ENCODE peak calls at places on chromosomes 11 and 22, in six cellular contexts. One of them, this sample, is unnamed.
A peak's percentile ranks its signal among the peaks of the same experiment; 100 is the strongest.

GRCh38 chr11:85299247-85299646 is 327.9 kb downstream of the DLG2 start:
- DNase-seq in uterus: no peak
- DNase-seq in ovary: no peak
- DNase-seq in endodermal cell: no peak
- DNase-seq in upper lobe of right lung: no peak
- DNase-seq in Karpas-422: no peak
- DNase-seq in this sample: no peak

GRCh38 chr22:49212002-49212401 is 615.7 kb downstream of the BRD1 start:
- DNase-seq in uterus: peak; percentile 2
- DNase-seq in ovary: no peak
- DNase-seq in endodermal cell: peak; percentile 4
- DNase-seq in upper lobe of right lung: peak; percentile 16
- DNase-seq in Karpas-422: no peak
- DNase-seq in this sample: peak; percentile 10

GRCh38 chr11:14218728-14219127 is 140.3 kb downstream of the RRAS2 start:
- DNase-seq in uterus: no peak
- DNase-seq in ovary: no peak
- DNase-seq in endodermal cell: no peak
- DNase-seq in upper lobe of right lung: no peak
- DNase-seq in Karpas-422: no peak
- DNase-seq in this sample: no peak

GRCh38 chr11:502288-503178 is 4.5 kb downstream of the RNH1 start:
- DNase-seq in uterus: peak; percentile 22
- DNase-seq in ovary: peak; percentile 45
- DNase-seq in endodermal cell: peak; percentile 37
- DNase-seq in upper lobe of right lung: no peak
- DNase-seq in Karpas-422: no peak
- DNase-seq in this sample: no peak

GRCh38 chr11:34214961-34215805 is 109.8 kb downstream of the NAT10 start:
- DNase-seq in uterus: no peak
- DNase-seq in ovary: no peak
- DNase-seq in endodermal cell: no peak
- DNase-seq in upper lobe of right lung: no peak
- DNase-seq in Karpas-422: no peak
- DNase-seq in this sample: no peak

GRCh38 chr22:20384171-20384570 is 9.8 kb upstream of the ZNF74 start:
- DNase-seq in uterus: no peak
- DNase-seq in ovary: no peak
- DNase-seq in endodermal cell: no peak
- DNase-seq in upper lobe of right lung: no peak
- DNase-seq in Karpas-422: no peak
- DNase-seq in this sample: no peak

GRCh38 chr22:17265649-17266248 is 46.5 kb upstream of the ADA2 start:
- DNase-seq in uterus: no peak
- DNase-seq in ovary: no peak
- DNase-seq in endodermal cell: peak; percentile 51
- DNase-seq in upper lobe of right lung: no peak
- DNase-seq in Karpas-422: no peak
- DNase-seq in this sample: no peak

GRCh38 chr11:11717064-11717725 is 95.4 kb upstream of the GALNT18 start:
- DNase-seq in uterus: no peak
- DNase-seq in ovary: no peak
- DNase-seq in endodermal cell: no peak
- DNase-seq in upper lobe of right lung: no peak
- DNase-seq in Karpas-422: no peak
- DNase-seq in this sample: no peak

GRCh38 chr11:19984048-19984742 is 176.1 kb downstream of the DBX1 start:
- DNase-seq in uterus: no peak
- DNase-seq in ovary: no peak
- DNase-seq in endodermal cell: no peak
- DNase-seq in upper lobe of right lung: no peak
- DNase-seq in Karpas-422: peak; percentile 56
- DNase-seq in this sample: no peak
- H3K4me1 ChIP-seq in uterus: peaks cover 7% of the 10 kb centered on the region
- H3K4me1 ChIP-seq in ovary: peaks cover 14% of the 10 kb centered on the region
- H3K4me1 ChIP-seq in endodermal cell: no peaks in the 10 kb centered on the region
- H3K4me1 ChIP-seq in upper lobe of right lung: peaks cover 32% of the 10 kb centered on the region
- H3K4me1 ChIP-seq in Karpas-422: peaks cover 15% of the 10 kb centered on the region
- H3K4me1 ChIP-seq in this sample: peaks cover 32% of the 10 kb centered on the region

DNA sequence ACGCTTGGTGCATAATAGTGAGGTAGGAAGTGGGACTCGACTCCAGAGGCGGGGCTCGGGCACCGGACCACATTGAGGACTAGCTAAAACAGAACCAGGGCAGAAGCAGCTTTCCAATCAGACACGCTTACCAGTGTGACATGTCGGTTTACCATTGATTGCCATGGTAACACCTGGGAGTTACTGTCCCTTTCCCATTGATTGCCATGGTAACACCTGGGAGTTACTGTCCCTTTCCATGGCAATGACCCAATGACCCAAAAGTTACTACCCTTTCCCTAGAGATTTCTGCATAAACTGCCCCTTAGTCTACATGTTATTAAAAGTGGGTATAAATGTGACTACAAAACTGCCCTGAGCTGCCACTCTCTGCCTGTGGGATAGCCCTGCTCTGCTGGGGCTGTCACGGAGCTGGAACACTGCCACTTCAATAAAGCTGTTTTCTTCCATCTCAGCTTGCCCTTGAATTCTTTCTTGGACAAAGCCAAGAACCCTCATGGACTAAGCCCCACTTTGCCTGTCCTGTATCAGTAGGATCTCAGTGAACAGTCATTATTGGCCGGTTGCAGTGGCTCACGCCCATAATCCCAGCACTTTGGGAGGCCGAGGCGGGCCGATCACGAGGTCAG is 77.4 kb upstream of the CRYBB3 start:
- DNase-seq in uterus: no peak
- DNase-seq in ovary: no peak
- DNase-seq in endodermal cell: no peak
- DNase-seq in upper lobe of right lung: no peak
- DNase-seq in Karpas-422: no peak
- DNase-seq in this sample: no peak
- H3K27ac ChIP-seq in uterus: no peak overlapping the region
- H3K27ac ChIP-seq in ovary: no peak overlapping the region
- H3K27ac ChIP-seq in endodermal cell: no peak overlapping the region
- H3K27ac ChIP-seq in upper lobe of right lung: no peak overlapping the region
- H3K27ac ChIP-seq in Karpas-422: no peak overlapping the region
- H3K27ac ChIP-seq in this sample: no peak overlapping the region

DNA sequence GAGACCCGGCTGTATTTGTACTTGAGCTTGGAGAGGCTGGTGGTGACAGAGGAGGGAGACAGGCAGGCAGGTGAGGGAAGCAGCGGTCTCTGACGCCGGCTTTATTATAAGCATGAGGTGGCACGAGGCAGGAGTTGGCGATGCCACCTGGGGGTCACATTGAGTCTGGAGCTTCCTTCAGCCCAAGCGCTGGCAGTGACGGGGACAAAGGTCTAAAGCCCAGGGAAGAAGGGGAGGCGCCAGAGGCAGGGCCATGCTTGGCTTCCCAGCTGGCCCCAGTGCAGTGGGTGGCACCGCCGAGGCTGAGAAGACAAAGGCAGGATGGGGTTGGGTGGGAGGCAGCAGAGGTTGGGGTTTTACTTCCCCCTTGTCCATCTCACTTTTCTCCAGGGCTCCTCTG is 4.5 kb downstream of the FXYD2 start:
- DNase-seq in uterus: no peak
- DNase-seq in ovary: no peak
- DNase-seq in endodermal cell: peak; percentile 59
- DNase-seq in upper lobe of right lung: no peak
- DNase-seq in Karpas-422: no peak
- DNase-seq in this sample: no peak
- H3K4me1 ChIP-seq in uterus: no peaks in the 10 kb centered on the region
- H3K4me1 ChIP-seq in ovary: peaks cover 16% of the 10 kb centered on the region
- H3K4me1 ChIP-seq in endodermal cell: peaks cover 22% of the 10 kb centered on the region
- H3K4me1 ChIP-seq in upper lobe of right lung: peaks cover 61% of the 10 kb centered on the region
- H3K4me1 ChIP-seq in Karpas-422: peaks cover 10% of the 10 kb centered on the region
- H3K4me1 ChIP-seq in this sample: peaks cover 71% of the 10 kb centered on the region

DNA sequence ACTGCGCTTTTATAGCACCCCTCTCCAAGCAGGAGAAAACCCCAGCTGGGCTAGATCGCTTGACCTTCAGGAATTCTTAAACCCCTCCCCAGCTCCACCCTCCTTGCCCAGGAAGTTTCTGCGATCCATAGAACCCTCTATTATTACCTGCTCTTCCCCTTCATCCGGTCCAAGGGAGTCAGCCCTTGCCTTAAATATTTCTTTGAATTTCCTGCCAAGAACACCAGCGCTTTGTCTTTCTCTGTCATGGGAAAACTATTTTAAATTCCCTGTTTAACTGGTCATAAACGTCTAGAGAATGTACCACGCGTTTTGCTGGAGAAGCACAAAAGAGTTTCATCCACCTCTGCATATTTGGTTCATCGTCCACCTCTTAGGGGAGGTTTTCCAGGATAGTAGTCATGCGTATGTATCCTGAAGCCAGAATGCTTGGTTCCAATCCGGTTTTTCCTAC is 522 bp upstream of the TRAF6 start:
- DNase-seq in uterus: no peak
- DNase-seq in ovary: no peak
- DNase-seq in endodermal cell: no peak
- DNase-seq in upper lobe of right lung: no peak
- DNase-seq in Karpas-422: no peak
- DNase-seq in this sample: no peak
- H3K27ac ChIP-seq in uterus: peak overlapping the region; percentile 90
- H3K27ac ChIP-seq in ovary: no peak overlapping the region
- H3K27ac ChIP-seq in endodermal cell: no peak overlapping the region
- H3K27ac ChIP-seq in upper lobe of right lung: peak overlapping the region; percentile 97
- H3K27ac ChIP-seq in Karpas-422: no peak overlapping the region
- H3K27ac ChIP-seq in this sample: peak overlapping the region; percentile 93

DNA sequence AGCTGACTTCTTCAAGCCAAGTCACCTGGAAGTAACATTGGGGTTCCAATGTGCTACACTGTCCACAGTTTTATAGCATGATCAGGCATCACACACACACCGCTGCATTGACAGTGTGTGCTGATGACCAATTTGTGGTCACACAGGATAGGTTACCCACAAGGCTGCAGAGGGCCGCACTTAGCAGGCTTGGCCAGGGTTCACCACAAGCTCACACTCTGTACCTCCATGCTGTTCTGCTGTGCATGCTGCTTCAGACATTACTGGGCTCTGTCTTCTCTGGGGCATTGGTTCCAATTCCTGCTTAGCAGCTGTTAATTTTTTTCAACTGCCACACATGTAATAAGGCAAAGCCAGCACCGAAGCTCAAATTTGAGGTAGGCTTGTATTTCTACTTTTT is 11.0 kb upstream of the NRIP3 start:
- DNase-seq in uterus: no peak
- DNase-seq in ovary: no peak
- DNase-seq in endodermal cell: no peak
- DNase-seq in upper lobe of right lung: no peak
- DNase-seq in Karpas-422: no peak
- DNase-seq in this sample: no peak
- H3K4me1 ChIP-seq in uterus: no peaks in the 10 kb centered on the region
- H3K4me1 ChIP-seq in ovary: no peaks in the 10 kb centered on the region
- H3K4me1 ChIP-seq in endodermal cell: no peaks in the 10 kb centered on the region
- H3K4me1 ChIP-seq in upper lobe of right lung: peaks cover 21% of the 10 kb centered on the region
- H3K4me1 ChIP-seq in Karpas-422: no peaks in the 10 kb centered on the region
- H3K4me1 ChIP-seq in this sample: peaks cover 20% of the 10 kb centered on the region

DNA sequence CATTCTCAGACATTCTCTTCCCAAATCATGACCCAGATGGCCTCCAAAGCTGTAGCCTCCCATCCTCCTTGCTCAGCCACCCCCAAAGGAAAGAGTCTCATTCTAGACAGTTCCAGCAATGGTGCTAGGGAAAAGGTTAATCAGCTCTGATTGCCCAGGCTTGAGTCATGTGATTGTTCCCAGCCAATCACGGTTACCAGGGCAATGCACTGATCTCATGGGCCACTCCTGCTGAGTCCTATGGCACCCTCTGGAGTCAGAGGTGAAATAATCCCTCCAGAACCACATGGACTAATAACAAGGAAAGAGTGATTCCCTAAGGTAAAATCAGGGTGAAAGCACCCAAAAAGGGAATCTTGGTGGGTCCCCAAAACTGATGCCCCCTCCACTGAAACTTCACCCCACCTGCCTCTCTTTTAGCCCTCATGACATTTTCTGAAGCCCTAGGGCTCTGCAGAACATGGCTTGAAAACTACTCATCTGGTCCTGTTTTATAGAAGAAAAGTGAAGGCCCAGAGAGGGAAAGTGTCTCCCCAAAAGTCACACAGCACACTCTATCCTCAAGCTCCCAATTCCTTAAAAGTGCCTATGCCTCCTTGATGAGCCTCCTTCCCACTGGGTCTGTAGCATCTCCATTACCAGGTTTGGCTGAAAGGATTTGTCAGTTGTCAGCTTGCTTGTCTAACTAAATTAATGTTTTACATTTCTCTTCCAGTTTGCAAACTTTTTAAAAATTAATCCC is 203.7 kb downstream of the MN1 start:
- DNase-seq in uterus: no peak
- DNase-seq in ovary: no peak
- DNase-seq in endodermal cell: no peak
- DNase-seq in upper lobe of right lung: no peak
- DNase-seq in Karpas-422: peak; percentile 67
- DNase-seq in this sample: no peak
- H3K27ac ChIP-seq in uterus: no peak overlapping the region
- H3K27ac ChIP-seq in ovary: no peak overlapping the region
- H3K27ac ChIP-seq in endodermal cell: no peak overlapping the region
- H3K27ac ChIP-seq in upper lobe of right lung: no peak overlapping the region
- H3K27ac ChIP-seq in Karpas-422: no peak overlapping the region
- H3K27ac ChIP-seq in this sample: no peak overlapping the region

GRCh38 chr11:77418155-77418980 is 55.5 kb downstream of the PAK1 start:
- DNase-seq in uterus: no peak
- DNase-seq in ovary: no peak
- DNase-seq in endodermal cell: no peak
- DNase-seq in upper lobe of right lung: no peak
- DNase-seq in Karpas-422: no peak
- DNase-seq in this sample: no peak

GRCh38 chr11:77418981-77419592 is 54.8 kb downstream of the PAK1 start:
- DNase-seq in uterus: no peak
- DNase-seq in ovary: no peak
- DNase-seq in endodermal cell: no peak
- DNase-seq in upper lobe of right lung: no peak
- DNase-seq in Karpas-422: no peak
- DNase-seq in this sample: no peak

GRCh38 chr11:77412814-77413213 is 61.1 kb downstream of the PAK1 start:
- DNase-seq in uterus: no peak
- DNase-seq in ovary: no peak
- DNase-seq in endodermal cell: no peak
- DNase-seq in upper lobe of right lung: no peak
- DNase-seq in Karpas-422: no peak
- DNase-seq in this sample: no peak

GRCh38 chr11:77413850-77414249 is 60.0 kb downstream of the PAK1 start:
- DNase-seq in uterus: no peak
- DNase-seq in ovary: no peak
- DNase-seq in endodermal cell: no peak
- DNase-seq in upper lobe of right lung: no peak
- DNase-seq in Karpas-422: no peak
- DNase-seq in this sample: no peak

GRCh38 chr11:77416357-77416756 is 57.5 kb downstream of the PAK1 start:
- DNase-seq in uterus: no peak
- DNase-seq in ovary: no peak
- DNase-seq in endodermal cell: no peak
- DNase-seq in upper lobe of right lung: no peak
- DNase-seq in Karpas-422: no peak
- DNase-seq in this sample: no peak
- H3K4me1 ChIP-seq in uterus: no peaks in the 10 kb centered on the region
- H3K4me1 ChIP-seq in ovary: peaks cover 4% of the 10 kb centered on the region
- H3K4me1 ChIP-seq in endodermal cell: peaks cover 12% of the 10 kb centered on the region
- H3K4me1 ChIP-seq in upper lobe of right lung: no peaks in the 10 kb centered on the region
- H3K4me1 ChIP-seq in Karpas-422: peaks cover 10% of the 10 kb centered on the region
- H3K4me1 ChIP-seq in this sample: peaks cover 6% of the 10 kb centered on the region

This sample was measured in lower lobe of right lung.